ENCODE peak calls at places on chromosomes 13 and 19, in six cellular contexts. X, N, T, O, R and G are unnamed samples.

GRCh38 chr13:98570929-98571372 is 6.0 kb downstream of the STK24 start:
- DNase-seq in R (no peak), T (peak; percentile 29), N (peak; percentile 49), O (peak; percentile 77), X (peak; percentile 92), G (peak; percentile 61)

GRCh38 chr19:47032171-47032811 is 12.7 kb downstream of the NPAS1 start:
- DNase-seq in O (no peak), N (peak; percentile 66), X (no peak), T (peak; percentile 69), R (no peak), G (peak; percentile 80)

GRCh38 chr19:19026299-19026971 is 6.9 kb downstream of the SUGP2 start:
- DNase-seq in R (no peak), T (no peak), N (no peak), O (peak; percentile 24), X (no peak), G (no peak)

GRCh38 chr13:102536695-102537485 is 59.9 kb upstream of the TPP2 start:
- DNase-seq in R (no peak), T (no peak), O (no peak), X (no peak), N (no peak), G (no peak)

GRCh38 chr19:29089315-29089855 is 123.6 kb downstream of the UQCRFS1 start:
- DNase-seq in R (no peak), N (no peak), X (no peak), T (no peak), O (no peak), G (no peak)

GRCh38 chr13:41407380-41407779 is 50.0 kb upstream of the RGCC start:
- DNase-seq in N (no peak), X (no peak), O (no peak), T (no peak), R (no peak), G (no peak)

GRCh38 chr13:24199016-24199415 is 38.5 kb downstream of the SPATA13 start:
- DNase-seq in O (no peak), R (no peak), T (no peak), X (no peak), N (no peak), G (no peak)

GRCh38 chr13:104641309-104641708 is 1575.1 kb upstream of the SLC10A2 start:
- DNase-seq in N (no peak), T (no peak), O (no peak), X (no peak), R (no peak), G (no peak)

GRCh38 chr13:41900918-41901317 is 60.0 kb downstream of the VWA8 start:
- DNase-seq in N (no peak), X (no peak), O (peak; percentile 73), R (no peak), T (no peak), G (no peak)

GRCh38 chr13:51525567-51526165 is 58.6 kb upstream of the WDFY2 start:
- DNase-seq in T (no peak), O (no peak), X (no peak), R (no peak), N (no peak), G (no peak)

GRCh38 chr13:110291286-110291685 is 15.7 kb downstream of the COL4A1 start:
- DNase-seq in X (no peak), T (no peak), N (no peak), R (no peak), O (no peak), G (no peak)

GRCh38 chr13:21637296-21637695 is 33.3 kb upstream of the MICU2 start:
- DNase-seq in T (peak; percentile 62), X (no peak), N (no peak), O (peak; percentile 50), R (no peak), G (no peak)

GRCh38 chr13:61954092-61954491 is 538.4 kb upstream of the PCDH20 start:
- DNase-seq in N (no peak), T (no peak), R (no peak), O (peak; percentile 4), X (no peak), G (no peak)

GRCh38 chr13:27302643-27303262 is 32.1 kb downstream of the RASL11A start:
- DNase-seq in T (no peak), X (no peak), O (no peak), R (no peak), N (no peak), G (no peak)

GRCh38 chr13:111976474-111977183 is 90.3 kb upstream of the SOX1 start:
- DNase-seq in R (no peak), O (no peak), N (no peak), T (no peak), X (no peak), G (no peak)

GRCh38 chr13:40982772-40983171 is 36.3 kb downstream of the ELF1 start:
- DNase-seq in X (peak; percentile 84), N (no peak), T (peak; percentile 53), O (no peak), R (no peak), G (no peak)

GRCh38 chr13:42345367-42345766 is 73.4 kb downstream of the AKAP11 start:
- DNase-seq in T (no peak), N (no peak), X (no peak), O (no peak), R (no peak), G (no peak)

GRCh38 chr13:113732176-113732960 is 26.7 kb upstream of the TMEM255B start:
- DNase-seq in O (no peak), R (no peak), X (no peak), N (no peak), T (no peak), G (no peak)

GRCh38 chr19:10692673-10693264 is 8.5 kb upstream of the QTRT1 start:
- DNase-seq in R (no peak), X (no peak), N (no peak), O (no peak), T (no peak), G (no peak)

GRCh38 chr13:49446473-49446872 is 2.4 kb downstream of the SETDB2 start:
- DNase-seq in N (no peak), T (no peak), R (no peak), O (no peak), X (no peak), G (no peak)

GRCh38 chr13:39201075-39201630 is 162.9 kb downstream of the NHLRC3 start:
- DNase-seq in T (no peak), N (no peak), X (no peak), O (no peak), R (no peak), G (no peak)

GRCh38 chr19:18194208-18194530 is 1.2 kb downstream of the MPV17L2 start:
- DNase-seq in N (no peak), R (no peak), T (no peak), X (no peak), O (no peak), G (no peak)

GRCh38 chr13:84607614-84608013 is 725.3 kb upstream of the SLITRK1 start:
- DNase-seq in R (no peak), N (no peak), X (no peak), O (no peak), T (no peak), G (no peak)

GRCh38 chr13:50081106-50081898 is 66.1 kb downstream of the KCNRG start:
- DNase-seq in N (peak; percentile 13), R (no peak), T (peak; percentile 47), O (no peak), X (no peak), G (no peak)

GRCh38 chr19:19064811-19065745 is 1.3 kb downstream of the SLC25A42 start:
- DNase-seq in X (no peak), R (no peak), O (no peak), T (peak; percentile 29), N (no peak), G (no peak)

GRCh38 chr13:23467048-23467931 is 33.8 kb upstream of the SACS start:
- DNase-seq in X (no peak), N (no peak), T (no peak), R (no peak), O (no peak), G (no peak)

GRCh38 chr13:24274452-24274971 is 34.9 kb upstream of the C1QTNF9 start:
- DNase-seq in X (peak; percentile 88), O (no peak), N (peak; percentile 44), T (no peak), R (no peak), G (peak; percentile 46)

GRCh38 chr19:8609210-8610040 is 1.1 kb downstream of the ADAMTS10 start:
- DNase-seq in X (no peak), N (no peak), O (peak; percentile 32), T (peak; percentile 42), R (peak; percentile 36), G (no peak)

GRCh38 chr19:12333162-12334159 is at the start of gene ZNF563:
- DNase-seq in X (peak; percentile 93), N (peak; percentile 81), T (peak; percentile 81), R (peak; percentile 93), O (peak; percentile 94), G (peak; percentile 79)
- TF ChIP-seq POLR2AphosphoS5 in X (peak; percentile 94), N (peak; percentile 74), T (no peak), R (no peak), O (peak; percentile 98), G (peak; percentile 84)

GRCh38 chr19:7442423-7442822 is 46.4 kb downstream of the PEX11G start:
- DNase-seq in N (no peak), X (no peak), O (no peak), T (no peak), R (no peak), G (no peak)
- TF ChIP-seq TAF1 in N (no peak), X (no peak), O (no peak), T (no peak), R (no peak), G (no peak)

GRCh38 chr19:45091031-45091918 is 1.7 kb upstream of the PPP1R37 start:
- DNase-seq in O (no peak), N (peak; percentile 90), T (peak; percentile 84), R (peak; percentile 97), X (peak; percentile 89), G (peak; percentile 89)
- TF ChIP-seq POLR2A in O (no peak), N (peak; percentile 85), T (peak; percentile 34), R (peak; percentile 76), X (peak; percentile 90), G (peak; percentile 74)

GRCh38 chr19:38400361-38400760 is 2.5 kb upstream of the FAM98C start:
- DNase-seq in N (no peak), X (no peak), T (no peak), O (no peak), R (no peak), G (no peak)

GRCh38 chr19:38402967-38403674 is at the start of gene FAM98C:
- DNase-seq in T (peak; percentile 100), N (peak; percentile 100), R (peak; percentile 94), X (peak; percentile 76), O (peak; percentile 93), G (peak; percentile 100)

GRCh38 chr19:38401148-38401547 is 1.7 kb upstream of the FAM98C start:
- DNase-seq in R (no peak), O (peak; percentile 12), X (no peak), T (no peak), N (no peak), G (no peak)

GRCh38 chr19:38404858-38405257 is 2.0 kb downstream of the FAM98C start:
- DNase-seq in T (no peak), X (no peak), O (no peak), N (no peak), R (no peak), G (no peak)

GRCh38 chr19:38402623-38402966 is 298 bp upstream of the FAM98C start:
- DNase-seq in O (no peak), X (no peak), N (no peak), R (no peak), T (no peak), G (no peak)
- TF ChIP-seq POLR2AphosphoS5 in O (peak; percentile 46), X (no peak), N (no peak), R (no peak), T (no peak), G (no peak)